ENCODE peak calls at places on chromosome 9, in ten cellular contexts. D is lung; X is lower leg skin; E is CD4-positive, alpha-beta T cell; W is lower lobe of right lung; H is ovary; B is Peyer's patch; A is GM23338; N is foreskin fibroblast; L is suprapubic skin. T is an unnamed sample.

GRCh38 chr9:13717356-13718057 is 438.0 kb upstream of the MPDZ start:
- DNase-seq in X (no peak), B (no peak), D (no peak), N (peak), E (no peak), H (no peak), A (no peak), L (no peak), W (no peak), T (no peak)

GRCh38 chr9:5796298-5796697 is 36.6 kb downstream of the ERMP1 start:
- DNase-seq in H (no peak), D (no peak), L (no peak), E (no peak), N (no peak), A (no peak), B (no peak), W (no peak), X (no peak), T (no peak)

GRCh38 chr9:118455781-118456180 is 751.6 kb downstream of the TLR4 start:
- DNase-seq in X (no peak), W (no peak), E (no peak), D (no peak), B (no peak), L (no peak), H (no peak), A (no peak), N (no peak), T (no peak)

GRCh38 chr9:36878986-36879982 is 154.8 kb downstream of the PAX5 start:
- DNase-seq in A (no peak), E (no peak), X (no peak), H (no peak), W (no peak), D (no peak), L (no peak), B (no peak), N (no peak), T (no peak)

GRCh38 chr9:68775003-68775730 is 70.1 kb downstream of the PIP5K1B start:
- DNase-seq in W (no peak), D (no peak), N (peak), E (no peak), L (no peak), X (no peak), H (no peak), A (no peak), B (peak), T (no peak)

GRCh38 chr9:137989999-137990715 is 112.6 kb downstream of the CACNA1B start:
- DNase-seq in A (no peak), E (no peak), H (no peak), L (no peak), X (no peak), N (no peak), D (no peak), W (no peak), B (peak), T (no peak)

GRCh38 chr9:133342083-133342406 is 5.9 kb downstream of the MED22 start:
- DNase-seq in W (no peak), E (no peak), N (no peak), B (no peak), L (no peak), A (peak), D (no peak), H (no peak), X (no peak), T (no peak)

GRCh38 chr9:34093578-34093977 is 32.9 kb downstream of the DCAF12 start:
- DNase-seq in E (no peak), H (no peak), N (no peak), D (no peak), A (no peak), L (no peak), X (no peak), W (no peak), B (no peak), T (no peak)

GRCh38 chr9:130181645-130182044 is 9.4 kb downstream of the NCS1 start:
- DNase-seq in W (no peak), X (peak), B (peak), D (no peak), A (no peak), N (no peak), H (no peak), E (no peak), L (no peak), T (no peak)

GRCh38 chr9:130184983-130185382 is 12.8 kb downstream of the NCS1 start:
- DNase-seq in X (no peak), A (peak), D (no peak), E (no peak), L (no peak), N (no peak), W (no peak), H (no peak), B (no peak), T (no peak)

GRCh38 chr9:130180516-130180915 is 8.3 kb downstream of the NCS1 start:
- DNase-seq in B (no peak), D (no peak), E (no peak), W (no peak), X (no peak), H (no peak), L (no peak), A (no peak), N (no peak), T (no peak)

GRCh38 chr9:130183133-130183762 is 11.0 kb downstream of the NCS1 start:
- DNase-seq in E (no peak), X (no peak), L (no peak), D (no peak), N (peak), B (no peak), H (no peak), W (no peak), A (peak), T (no peak)

DNA sequence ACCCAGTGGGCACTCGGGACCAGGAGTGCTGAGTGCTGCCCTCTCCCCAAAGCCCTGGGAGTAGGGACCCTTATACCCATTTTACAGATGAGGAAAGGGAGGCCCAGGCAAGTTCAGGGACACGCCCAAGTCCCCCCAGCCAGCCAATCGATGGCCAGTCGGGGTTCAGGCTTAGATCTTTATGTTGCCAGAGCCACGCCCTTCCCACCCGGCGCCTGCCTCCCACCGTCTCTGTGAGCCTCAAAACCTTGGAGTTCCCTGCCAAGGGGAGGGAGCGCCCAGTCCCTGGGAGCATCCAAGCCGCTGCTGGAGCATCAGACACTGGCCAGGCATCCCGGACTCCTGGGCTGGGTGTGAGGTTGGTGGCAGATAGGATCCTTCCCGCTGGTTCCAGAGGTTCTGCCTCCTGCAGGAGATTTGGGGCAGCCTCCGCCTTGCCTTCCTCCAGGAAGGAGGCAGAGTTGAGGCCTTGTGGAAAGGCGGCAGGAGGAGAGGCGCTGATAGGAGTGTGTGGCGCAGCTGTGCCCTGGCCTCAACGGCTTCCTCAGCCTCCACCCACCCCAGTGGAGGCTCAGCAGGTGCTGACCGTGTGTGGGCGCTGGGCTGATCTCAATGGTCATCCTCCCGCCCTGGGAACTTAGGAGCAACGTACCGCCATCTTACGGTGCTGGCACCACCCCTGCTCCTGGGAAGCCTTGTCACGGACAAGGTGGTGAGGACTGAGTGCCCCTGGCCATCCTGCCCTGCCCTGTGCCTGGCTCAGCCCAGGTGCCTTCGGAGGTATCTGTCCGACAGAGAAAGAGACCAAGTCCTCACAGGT is 10.1 kb downstream of the NCS1 start:
- DNase-seq in H (no peak), X (no peak), D (no peak), B (no peak), L (no peak), W (no peak), N (no peak), A (no peak), E (no peak), T (no peak)
- TF ChIP-seq CTCF in H (no peak), X (no peak), D (no peak), B (no peak), L (no peak), W (no peak), N (no peak), A (peak), E (no peak), T (no peak)

GRCh38 chr9:128998462-128998861 is 29.7 kb downstream of the SH3GLB2 start:
- DNase-seq in E (no peak), W (no peak), X (peak), L (no peak), A (no peak), N (no peak), H (no peak), B (no peak), D (no peak), T (no peak)

GRCh38 chr9:128999581-129000206 is 28.4 kb downstream of the SH3GLB2 start:
- DNase-seq in N (no peak), H (no peak), W (no peak), X (no peak), B (no peak), E (no peak), A (no peak), D (no peak), L (no peak), T (no peak)

GRCh38 chr9:129001504-129002325 is 26.4 kb downstream of the SH3GLB2 start:
- DNase-seq in W (no peak), H (no peak), L (no peak), N (no peak), B (no peak), D (no peak), E (no peak), X (no peak), A (no peak), T (no peak)

GRCh38 chr9:128992995-128993394 is 35.1 kb downstream of the SH3GLB2 start:
- DNase-seq in H (no peak), D (no peak), W (no peak), A (peak), E (no peak), B (no peak), L (no peak), N (peak), X (no peak), T (no peak)

DNA sequence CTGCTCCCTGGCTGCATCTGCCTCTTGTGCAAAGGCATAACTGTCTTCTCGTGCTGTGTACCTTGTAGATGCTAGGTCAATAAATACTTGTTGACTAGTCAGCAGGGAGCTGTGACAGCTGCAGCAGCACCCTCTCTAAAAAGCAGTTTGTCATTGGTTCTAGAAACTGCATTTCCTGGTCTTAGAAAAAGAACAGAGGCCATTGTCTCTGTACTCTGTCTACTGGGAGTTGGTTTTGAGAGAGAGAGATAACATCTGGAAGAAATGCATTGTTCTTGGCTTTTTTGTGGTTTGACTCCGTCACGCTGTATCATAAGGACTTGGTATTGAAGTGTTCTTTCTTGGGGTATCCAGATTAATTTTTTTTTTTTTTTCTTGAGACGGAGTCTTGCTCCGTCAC is 32.3 kb downstream of the SH3GLB2 start:
- DNase-seq in A (no peak), N (peak), E (no peak), X (no peak), L (no peak), D (no peak), H (no peak), W (no peak), B (no peak), T (no peak)
- TF ChIP-seq CTCF in A (no peak), N (no peak), E (no peak), X (no peak), L (no peak), D (no peak), H (no peak), W (no peak), B (no peak), T (no peak)

DNA sequence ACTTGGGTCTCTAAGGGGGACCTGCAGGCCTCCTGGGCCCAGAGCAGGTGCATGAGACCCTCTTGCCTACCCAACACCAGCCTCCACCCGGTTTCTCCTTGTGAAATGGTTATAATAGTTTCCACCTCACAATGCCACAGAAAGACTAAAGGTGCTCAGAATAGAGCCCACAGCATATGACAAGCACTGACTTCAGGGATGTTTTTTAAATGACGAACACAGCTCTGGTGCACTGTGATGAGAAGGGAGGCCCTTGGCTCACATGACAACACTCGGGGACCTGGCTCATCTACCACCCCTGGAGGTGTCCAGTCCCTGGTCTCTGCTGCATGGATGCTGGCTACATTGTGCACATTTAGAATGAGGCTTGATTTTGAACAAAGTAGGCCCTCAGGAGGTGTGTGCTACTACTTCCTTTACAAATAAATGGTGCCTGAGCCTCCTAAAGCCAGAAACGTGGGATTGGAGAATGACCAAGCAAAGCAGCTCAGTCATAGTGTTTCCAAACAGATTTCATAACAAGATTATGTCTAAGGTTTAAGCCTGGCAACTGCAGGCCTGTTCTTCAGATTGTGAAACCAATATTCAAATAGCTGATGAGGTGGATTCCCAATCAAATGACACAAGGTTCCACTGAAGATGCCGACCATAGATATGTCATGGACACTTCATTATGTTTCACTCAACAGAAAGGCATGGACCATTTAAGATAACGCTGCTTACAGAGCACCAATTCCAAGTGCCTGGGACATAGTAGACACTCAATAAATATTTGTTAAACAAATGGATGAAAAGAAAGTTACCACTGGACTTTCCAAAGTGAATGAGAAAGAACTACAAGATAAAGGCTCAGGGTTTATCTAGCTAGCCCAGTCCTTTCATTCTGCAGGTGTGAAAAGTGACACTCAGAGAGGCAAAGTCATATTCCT is 189.7 kb downstream of the ACTL7B start:
- DNase-seq in D (no peak), W (no peak), L (no peak), X (no peak), N (peak), H (no peak), B (no peak), E (no peak), A (no peak), T (no peak)
- TF ChIP-seq CTCF in D (no peak), W (no peak), L (no peak), X (no peak), N (no peak), H (no peak), B (no peak), E (no peak), A (no peak), T (no peak)

DNA sequence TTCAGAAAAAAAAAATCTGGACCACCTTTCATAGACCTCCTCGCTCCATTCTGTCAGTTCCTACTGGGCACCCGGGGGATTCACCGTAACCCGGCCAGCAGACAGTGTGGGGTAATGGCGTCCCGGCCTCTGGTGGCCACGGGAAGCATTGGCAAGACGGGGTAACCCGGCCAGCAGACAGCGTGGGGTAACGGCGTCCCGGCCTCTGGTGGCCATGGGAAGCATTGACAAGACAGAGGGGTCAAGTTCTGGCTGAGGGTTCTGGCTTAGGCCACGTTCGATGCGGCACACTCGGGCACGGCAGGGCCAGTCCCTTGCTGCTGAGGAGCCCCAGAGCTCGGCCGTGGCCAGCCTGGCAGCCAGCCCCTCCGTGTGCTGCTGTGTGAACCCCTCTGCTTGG is 116.2 kb upstream of the RAPGEF1 start:
- DNase-seq in X (no peak), A (peak), B (no peak), E (no peak), D (no peak), L (no peak), W (no peak), H (no peak), N (no peak), T (no peak)
- TF ChIP-seq CTCF in X (no peak), A (peak), B (no peak), E (no peak), D (no peak), L (no peak), W (no peak), H (no peak), N (no peak), T (no peak)

DNA sequence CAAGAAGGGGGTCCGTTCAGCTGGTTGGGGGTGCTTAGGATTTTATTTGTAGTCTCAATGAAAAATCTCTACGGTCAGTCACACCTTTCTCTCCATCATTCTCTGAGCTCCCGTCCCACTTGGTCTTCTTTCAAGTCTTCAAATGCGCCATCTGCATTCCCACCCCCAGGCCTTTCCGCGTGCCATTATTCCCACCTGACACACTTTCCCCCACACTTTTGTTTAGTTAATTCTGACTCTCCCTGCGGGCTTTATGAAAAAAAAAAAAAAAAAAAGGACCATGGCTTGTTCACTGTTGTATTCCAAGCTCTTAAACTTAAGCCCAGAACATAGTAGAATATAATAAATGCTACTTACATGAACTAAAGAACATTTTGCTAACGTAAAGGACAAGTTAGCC is 11.7 kb upstream of the OR5C1 start:
- DNase-seq in D (no peak), W (no peak), L (peak), N (no peak), A (no peak), E (no peak), H (no peak), X (no peak), B (no peak), T (no peak)
- TF ChIP-seq CTCF in D (no peak), W (no peak), L (no peak), N (no peak), A (no peak), E (no peak), H (no peak), X (no peak), B (no peak), T (no peak)

GRCh38 chr9:107481035-107481434 is 8.5 kb downstream of the KLF4 start:
- DNase-seq in X (no peak), E (no peak), A (no peak), B (no peak), W (no peak), H (no peak), D (no peak), N (peak), L (no peak), T (no peak)
- TF ChIP-seq CTCF in X (no peak), E (no peak), A (no peak), B (peak), W (peak), H (no peak), D (no peak), N (peak), L (no peak), T (no peak)

GRCh38 chr9:3648266-3648665 is 122.5 kb upstream of the RFX3 start:
- DNase-seq in D (no peak), E (no peak), W (no peak), H (no peak), B (no peak), L (no peak), X (no peak), N (no peak), A (peak), T (no peak)

GRCh38 chr9:3646226-3646625 is 120.4 kb upstream of the RFX3 start:
- DNase-seq in L (no peak), N (no peak), B (no peak), A (no peak), E (no peak), D (no peak), X (no peak), H (no peak), W (no peak), T (no peak)

GRCh38 chr9:3650994-3651622 is 125.3 kb upstream of the RFX3 start:
- DNase-seq in W (no peak), E (no peak), A (no peak), D (no peak), B (no peak), L (no peak), H (no peak), N (no peak), X (no peak), T (no peak)

GRCh38 chr9:3648722-3649121 is 122.9 kb upstream of the RFX3 start:
- DNase-seq in W (no peak), A (no peak), H (no peak), L (no peak), E (no peak), D (no peak), X (no peak), N (no peak), B (no peak), T (no peak)

GRCh38 chr9:3647652-3648051 is 121.9 kb upstream of the RFX3 start:
- DNase-seq in E (no peak), A (no peak), L (no peak), X (no peak), W (no peak), D (no peak), B (no peak), H (no peak), N (no peak), T (no peak)
- TF ChIP-seq CTCF in E (peak), A (peak), L (no peak), X (no peak), W (no peak), D (no peak), B (no peak), H (no peak), N (no peak), T (no peak)